ENCODE peak calls at places on chromosomes 5 and 9, in four cellular contexts. J is H1, R is GM23248, T is fibroblast of lung. H is an unnamed sample.

GRCh38 chr9:96510258-96510657 is 60.3 kb downstream of the HABP4 start:
- DNase-seq in T (no peak), R (peak; percentile 52), J (no peak), H (peak; percentile 48)

GRCh38 chr9:128724744-128725211 is 851 bp upstream of the ZDHHC12 start:
- DNase-seq in J (peak; percentile 84), T (peak; percentile 78), R (peak; percentile 64), H (peak; percentile 57)

GRCh38 chr5:53167836-53168235 is 58.3 kb upstream of the MOCS2 start:
- DNase-seq in J (no peak), R (peak; percentile 30), T (peak; percentile 24), H (no peak)

GRCh38 chr5:2740849-2741555 is 10.5 kb downstream of the IRX2 start:
- DNase-seq in J (peak; percentile 61), R (peak; percentile 73), T (no peak), H (no peak)

GRCh38 chr9:35618854-35619799 is 914 bp upstream of the CD72 start:
- DNase-seq in J (no peak), T (no peak), R (no peak), H (no peak)

GRCh38 chr5:776862-777711 is 7.4 kb downstream of the ZDHHC11B start:
- DNase-seq in R (peak; percentile 54), J (peak; percentile 41), T (no peak), H (no peak)

GRCh38 chr5:80884851-80885697 is 75.1 kb upstream of the RASGRF2 start:
- DNase-seq in J (no peak), R (peak; percentile 9), T (no peak), H (no peak)

GRCh38 chr9:107172160-107172978 is 110.7 kb upstream of the RAD23B start:
- DNase-seq in R (peak; percentile 78), J (peak; percentile 80), T (peak; percentile 58), H (peak; percentile 76)

GRCh38 chr5:10831416-10831815 is 70.4 kb upstream of the DAP start:
- DNase-seq in J (no peak), R (peak; percentile 82), T (peak; percentile 93), H (no peak)

GRCh38 chr9:121557581-121558422 is 58.2 kb upstream of the GGTA1 start:
- DNase-seq in R (peak; percentile 84), T (peak; percentile 97), J (no peak), H (no peak)

GRCh38 chr9:72382405-72382804 is 17.4 kb upstream of the ZFAND5 start:
- DNase-seq in T (peak; percentile 67), J (no peak), R (peak; percentile 52), H (no peak)

GRCh38 chr5:178115835-178116405 is 2.6 kb downstream of the N4BP3 start:
- DNase-seq in R (no peak), J (no peak), T (no peak), H (no peak)

GRCh38 chr5:68369436-68370125 is 154.0 kb downstream of the PIK3R1 start:
- DNase-seq in R (no peak), J (no peak), T (no peak), H (peak; percentile 91)

GRCh38 chr5:6598351-6598900 is 34.4 kb downstream of the NSUN2 start:
- DNase-seq in J (no peak), R (peak; percentile 70), T (peak; percentile 25), H (no peak)

GRCh38 chr5:151691706-151692105 is 5.0 kb upstream of the SPARC start:
- DNase-seq in T (peak; percentile 60), R (peak; percentile 52), J (no peak), H (no peak)

GRCh38 chr5:138035605-138036537 is 3.0 kb upstream of the FAM13B start:
- DNase-seq in R (peak; percentile 91), J (peak; percentile 57), T (peak; percentile 81), H (peak; percentile 89)

GRCh38 chr9:130983283-130983670 is 25.7 kb upstream of the LAMC3 start:
- DNase-seq in J (no peak), T (no peak), R (no peak), H (no peak)

GRCh38 chr5:128536861-128537305 is 1.2 kb downstream of the FBN2 start:
- DNase-seq in R (peak; percentile 31), J (peak; percentile 48), T (peak; percentile 21), H (no peak)

GRCh38 chr5:124713595-124713994 is 32.8 kb downstream of the ZNF608 start:
- DNase-seq in R (no peak), J (no peak), T (no peak), H (no peak)

GRCh38 chr5:42235837-42236236 is 187.4 kb upstream of the GHR start:
- DNase-seq in T (no peak), R (no peak), J (no peak), H (no peak)

GRCh38 chr5:103434057-103434456 is 128.5 kb downstream of the NUDT12 start:
- DNase-seq in T (no peak), J (peak; percentile 62), R (no peak), H (no peak)

GRCh38 chr5:1936413-1936812 is 53.7 kb upstream of the IRX4 start:
- DNase-seq in T (no peak), R (no peak), J (no peak), H (no peak)

GRCh38 chr5:78638423-78638822 is 10.1 kb downstream of the LHFPL2 start:
- DNase-seq in J (no peak), T (peak; percentile 97), R (peak; percentile 99), H (no peak)

GRCh38 chr5:179821298-179822058 is 773 bp downstream of the SQSTM1 start:
- DNase-seq in T (peak; percentile 93), R (peak; percentile 98), J (peak; percentile 80), H (peak; percentile 85)

GRCh38 chr5:179259731-179260323 is 85.4 kb downstream of the ADAMTS2 start:
- DNase-seq in R (no peak), T (no peak), J (peak; percentile 39), H (no peak)

GRCh38 chr5:16726538-16726946 is 109.7 kb upstream of the RETREG1 start:
- DNase-seq in R (no peak), J (no peak), T (peak; percentile 56), H (peak; percentile 23)

GRCh38 chr9:137580958-137581331 is 2.2 kb upstream of the DPH7 start:
- DNase-seq in T (no peak), R (no peak), J (no peak), H (no peak)

GRCh38 chr5:39176740-39177628 is 42.4 kb downstream of the FYB1 start:
- DNase-seq in R (no peak), J (no peak), T (no peak), H (peak; percentile 52)

GRCh38 chr5:158045696-158046095 is 186.8 kb upstream of the CLINT1 start:
- DNase-seq in R (no peak), J (no peak), T (no peak), H (no peak)

GRCh38 chr5:172820046-172820767 is 13.8 kb upstream of the ERGIC1 start:
- DNase-seq in J (no peak), R (peak; percentile 53), T (peak; percentile 79), H (no peak)

GRCh38 chr5:155872801-155873200 is 454.2 kb upstream of the SGCD start:
- DNase-seq in J (no peak), R (peak; percentile 65), T (no peak), H (no peak)

GRCh38 chr5:34490501-34491250 is 165.5 kb upstream of the RAI14 start:
- DNase-seq in R (peak; percentile 27), J (peak; percentile 51), T (no peak), H (no peak)

GRCh38 chr5:80655231-80655784 is 525 bp upstream of the DHFR start:
- DNase-seq in T (no peak), J (no peak), R (peak; percentile 39), H (peak; percentile 31)

GRCh38 chr9:92764381-92764987 is at the start of gene BICD2:
- DNase-seq in J (peak; percentile 60), R (peak; percentile 99), T (no peak), H (no peak)
- H3K9ac ChIP-seq in J (peak within 1 kb of the TSS; percentile 89), R (peak within 1 kb of the TSS; percentile 94), T (peak within 1 kb of the TSS; percentile 96), H (peak within 1 kb of the TSS; percentile 98)

GRCh38 chr5:55222061-55222818 is 4.9 kb downstream of the MCIDAS start:
- DNase-seq in R (no peak), J (no peak), T (no peak), H (no peak)
- TF ChIP-seq EZH2 in R (no peak), J (no peak), T (peak; percentile 95), H (no peak)

GRCh38 chr5:150080696-150081435 is 5.5 kb downstream of the CSF1R start:
- DNase-seq in J (peak; percentile 33), R (no peak), T (no peak), H (no peak)

GRCh38 chr5:150085191-150085912 is 1.0 kb downstream of the CSF1R start:
- DNase-seq in J (peak; percentile 33), T (no peak), R (no peak), H (no peak)

GRCh38 chr5:150081541-150082283 is 4.6 kb downstream of the CSF1R start:
- DNase-seq in R (no peak), J (no peak), T (peak; percentile 35), H (no peak)

GRCh38 chr5:150082364-150082763 is 4.0 kb downstream of the CSF1R start:
- DNase-seq in R (no peak), T (no peak), J (no peak), H (no peak)

GRCh38 chr5:150082889-150083288 is 3.5 kb downstream of the CSF1R start:
- DNase-seq in R (no peak), J (peak; percentile 37), T (no peak), H (no peak)
- H3K9ac ChIP-seq in R (no peak overlapping the region), J (no peak overlapping the region), T (no peak overlapping the region), H (no peak overlapping the region)

DNA sequence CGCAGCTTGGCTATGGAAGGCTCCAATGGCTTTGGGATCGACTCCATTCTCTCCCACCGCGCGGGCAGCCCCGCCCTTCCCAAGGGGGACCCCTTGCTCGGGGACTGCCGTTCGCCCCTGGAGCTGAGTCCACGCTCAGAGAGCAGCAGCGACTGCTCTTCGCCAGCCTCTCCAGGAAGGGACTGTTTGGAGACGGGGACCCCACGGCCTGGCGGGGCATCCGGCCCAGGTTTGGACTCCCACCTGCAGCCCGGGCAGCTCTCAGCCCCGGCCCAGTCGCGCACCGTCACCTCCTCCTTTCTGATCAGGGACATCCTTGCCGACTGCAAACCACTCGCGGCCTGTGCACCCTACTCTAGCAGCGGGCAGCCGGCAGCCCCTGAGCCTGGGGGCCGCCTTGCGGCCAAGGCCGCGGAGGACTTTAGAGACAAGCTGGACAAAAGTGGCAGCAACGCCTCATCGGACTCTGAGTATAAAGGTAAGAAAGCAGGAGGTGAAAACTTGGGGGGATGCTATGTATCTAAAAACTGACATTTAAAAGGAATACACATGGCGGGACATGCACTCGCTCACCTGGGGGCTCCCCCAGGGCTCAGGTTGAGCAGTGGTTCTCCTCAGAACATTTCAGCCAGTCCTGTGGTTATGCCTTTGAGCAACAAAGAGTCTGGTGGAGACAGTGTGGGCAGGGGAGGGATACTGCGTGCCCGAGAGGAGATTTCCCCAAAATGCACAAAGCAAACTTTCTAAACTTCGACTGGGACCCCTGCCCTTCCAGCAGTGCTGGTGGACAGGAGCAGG is 579 bp downstream of the BARHL1 start:
- DNase-seq in R (no peak), T (no peak), J (no peak), H (no peak)
- TF ChIP-seq EZH2 in R (no peak), T (peak; percentile 89), J (peak; percentile 78), H (no peak)

GRCh38 chr9:82457959-82458358 is 469.4 kb downstream of the SPATA31D1 start:
- DNase-seq in R (no peak), T (no peak), J (no peak), H (peak; percentile 64)
- H3K9ac ChIP-seq in R (no peak overlapping the region), T (no peak overlapping the region), J (no peak overlapping the region), H (peak overlapping the region; percentile 5)

GRCh38 chr5:141878771-141879759 is 855 bp upstream of the PCDH1 start:
- DNase-seq in R (peak; percentile 86), T (peak; percentile 69), J (peak; percentile 92), H (peak; percentile 95)
- TF ChIP-seq EZH2 in R (no peak), T (peak; percentile 81), J (no peak), H (no peak)